ENCODE peak calls at places on chromosomes 7 and 10, in eight cellular contexts. One of them, this sample, is unnamed.

GRCh38 chr7:31782411-31782991 is 95.5 kb downstream of the PPP1R17 start:
- DNase-seq in neuronal stem cell: peak; percentile 39
- DNase-seq in GM23248: peak; percentile 88
- DNase-seq in OCI-LY7: peak; percentile 50
- DNase-seq in endothelial cell of umbilical vein: peak; percentile 69
- DNase-seq in hepatocyte: peak; percentile 76
- DNase-seq in IMR-90: peak; percentile 77
- DNase-seq in osteoblast: peak; percentile 76
- DNase-seq in this sample: peak; percentile 79

GRCh38 chr7:5390918-5391317 is 32.7 kb downstream of the TNRC18 start:
- DNase-seq in neuronal stem cell: no peak
- DNase-seq in GM23248: no peak
- DNase-seq in OCI-LY7: no peak
- DNase-seq in endothelial cell of umbilical vein: no peak
- DNase-seq in hepatocyte: no peak
- DNase-seq in IMR-90: no peak
- DNase-seq in osteoblast: peak; percentile 84
- DNase-seq in this sample: no peak

GRCh38 chr7:13988011-13988410 is 1.5 kb downstream of the ETV1 start:
- DNase-seq in neuronal stem cell: no peak
- DNase-seq in GM23248: peak; percentile 9
- DNase-seq in OCI-LY7: no peak
- DNase-seq in endothelial cell of umbilical vein: peak; percentile 45
- DNase-seq in hepatocyte: peak; percentile 16
- DNase-seq in IMR-90: peak; percentile 77
- DNase-seq in osteoblast: no peak
- DNase-seq in this sample: peak; percentile 38

GRCh38 chr10:87845624-87846377 is 17.5 kb downstream of the KLLN start:
- DNase-seq in neuronal stem cell: no peak
- DNase-seq in GM23248: peak; percentile 41
- DNase-seq in OCI-LY7: no peak
- DNase-seq in endothelial cell of umbilical vein: no peak
- DNase-seq in hepatocyte: peak; percentile 37
- DNase-seq in IMR-90: peak; percentile 97
- DNase-seq in osteoblast: no peak
- DNase-seq in this sample: peak; percentile 24

GRCh38 chr10:125633517-125633999 is 49.4 kb downstream of the TEX36 start:
- DNase-seq in neuronal stem cell: no peak
- DNase-seq in GM23248: no peak
- DNase-seq in OCI-LY7: no peak
- DNase-seq in endothelial cell of umbilical vein: peak; percentile 75
- DNase-seq in hepatocyte: no peak
- DNase-seq in IMR-90: no peak
- DNase-seq in osteoblast: no peak
- DNase-seq in this sample: no peak

GRCh38 chr7:100053201-100053600 is 3.6 kb downstream of the ZSCAN21 start:
- DNase-seq in neuronal stem cell: no peak
- DNase-seq in GM23248: peak; percentile 88
- DNase-seq in OCI-LY7: peak; percentile 69
- DNase-seq in endothelial cell of umbilical vein: peak; percentile 86
- DNase-seq in hepatocyte: peak; percentile 69
- DNase-seq in IMR-90: peak; percentile 86
- DNase-seq in osteoblast: peak; percentile 93
- DNase-seq in this sample: peak; percentile 23

GRCh38 chr10:22345301-22346086 is at the start of gene SPAG6:
- DNase-seq in neuronal stem cell: peak; percentile 51
- DNase-seq in GM23248: peak; percentile 33
- DNase-seq in OCI-LY7: no peak
- DNase-seq in endothelial cell of umbilical vein: no peak
- DNase-seq in hepatocyte: peak; percentile 73
- DNase-seq in IMR-90: no peak
- DNase-seq in osteoblast: no peak
- DNase-seq in this sample: peak; percentile 90

GRCh38 chr10:120184547-120185337 is 272.3 kb upstream of the PLPP4 start:
- DNase-seq in neuronal stem cell: no peak
- DNase-seq in GM23248: no peak
- DNase-seq in OCI-LY7: no peak
- DNase-seq in endothelial cell of umbilical vein: no peak
- DNase-seq in hepatocyte: no peak
- DNase-seq in IMR-90: no peak
- DNase-seq in osteoblast: no peak
- DNase-seq in this sample: peak; percentile 40

GRCh38 chr7:139230078-139230477 is 959 bp upstream of the UBN2 start:
- DNase-seq in neuronal stem cell: no peak
- DNase-seq in GM23248: no peak
- DNase-seq in OCI-LY7: no peak
- DNase-seq in endothelial cell of umbilical vein: no peak
- DNase-seq in hepatocyte: peak; percentile 5
- DNase-seq in IMR-90: no peak
- DNase-seq in osteoblast: peak; percentile 23
- DNase-seq in this sample: no peak

GRCh38 chr10:21757601-21757901 is 223.5 kb downstream of the MLLT10 start:
- DNase-seq in neuronal stem cell: no peak
- DNase-seq in GM23248: no peak
- DNase-seq in OCI-LY7: no peak
- DNase-seq in endothelial cell of umbilical vein: no peak
- DNase-seq in hepatocyte: no peak
- DNase-seq in IMR-90: no peak
- DNase-seq in osteoblast: peak; percentile 73
- DNase-seq in this sample: peak; percentile 38

GRCh38 chr7:52273685-52274610 is 761.5 kb upstream of the POM121L12 start:
- DNase-seq in neuronal stem cell: no peak
- DNase-seq in GM23248: no peak
- DNase-seq in OCI-LY7: no peak
- DNase-seq in endothelial cell of umbilical vein: no peak
- DNase-seq in hepatocyte: no peak
- DNase-seq in IMR-90: no peak
- DNase-seq in osteoblast: no peak
- DNase-seq in this sample: no peak

GRCh38 chr7:98472391-98473002 is 71.6 kb upstream of the BAIAP2L1 start:
- DNase-seq in neuronal stem cell: no peak
- DNase-seq in GM23248: no peak
- DNase-seq in OCI-LY7: no peak
- DNase-seq in endothelial cell of umbilical vein: no peak
- DNase-seq in hepatocyte: peak; percentile 13
- DNase-seq in IMR-90: no peak
- DNase-seq in osteoblast: no peak
- DNase-seq in this sample: no peak

GRCh38 chr10:4033341-4033896 is 248.4 kb upstream of the KLF6 start:
- DNase-seq in neuronal stem cell: no peak
- DNase-seq in GM23248: no peak
- DNase-seq in OCI-LY7: no peak
- DNase-seq in endothelial cell of umbilical vein: no peak
- DNase-seq in hepatocyte: no peak
- DNase-seq in IMR-90: peak; percentile 42
- DNase-seq in osteoblast: no peak
- DNase-seq in this sample: no peak

GRCh38 chr7:76514926-76515325 is 4.6 kb downstream of the UPK3B start:
- DNase-seq in neuronal stem cell: no peak
- DNase-seq in GM23248: no peak
- DNase-seq in OCI-LY7: no peak
- DNase-seq in endothelial cell of umbilical vein: no peak
- DNase-seq in hepatocyte: no peak
- DNase-seq in IMR-90: no peak
- DNase-seq in osteoblast: peak; percentile 31
- DNase-seq in this sample: peak; percentile 1

GRCh38 chr10:133442191-133442966 is 11.4 kb upstream of the SCART1 start:
- DNase-seq in neuronal stem cell: no peak
- DNase-seq in GM23248: no peak
- DNase-seq in OCI-LY7: no peak
- DNase-seq in endothelial cell of umbilical vein: no peak
- DNase-seq in hepatocyte: peak; percentile 3
- DNase-seq in IMR-90: no peak
- DNase-seq in osteoblast: peak; percentile 82
- DNase-seq in this sample: no peak

GRCh38 chr10:47022311-47023131 is 111.3 kb downstream of the PTPN20 start:
- DNase-seq in neuronal stem cell: no peak
- DNase-seq in GM23248: no peak
- DNase-seq in OCI-LY7: no peak
- DNase-seq in endothelial cell of umbilical vein: no peak
- DNase-seq in hepatocyte: no peak
- DNase-seq in IMR-90: no peak
- DNase-seq in osteoblast: peak; percentile 81
- DNase-seq in this sample: no peak

GRCh38 chr10:109894516-109894915 is 28.8 kb downstream of the XPNPEP1 start:
- DNase-seq in neuronal stem cell: no peak
- DNase-seq in GM23248: peak; percentile 83
- DNase-seq in OCI-LY7: no peak
- DNase-seq in endothelial cell of umbilical vein: peak; percentile 80
- DNase-seq in hepatocyte: no peak
- DNase-seq in IMR-90: peak; percentile 88
- DNase-seq in osteoblast: no peak
- DNase-seq in this sample: no peak

GRCh38 chr7:94394058-94394398 is 667 bp upstream of the COL1A2 start:
- DNase-seq in neuronal stem cell: no peak
- DNase-seq in GM23248: peak; percentile 88
- DNase-seq in OCI-LY7: no peak
- DNase-seq in endothelial cell of umbilical vein: no peak
- DNase-seq in hepatocyte: peak; percentile 74
- DNase-seq in IMR-90: peak; percentile 69
- DNase-seq in osteoblast: no peak
- DNase-seq in this sample: no peak

DNA sequence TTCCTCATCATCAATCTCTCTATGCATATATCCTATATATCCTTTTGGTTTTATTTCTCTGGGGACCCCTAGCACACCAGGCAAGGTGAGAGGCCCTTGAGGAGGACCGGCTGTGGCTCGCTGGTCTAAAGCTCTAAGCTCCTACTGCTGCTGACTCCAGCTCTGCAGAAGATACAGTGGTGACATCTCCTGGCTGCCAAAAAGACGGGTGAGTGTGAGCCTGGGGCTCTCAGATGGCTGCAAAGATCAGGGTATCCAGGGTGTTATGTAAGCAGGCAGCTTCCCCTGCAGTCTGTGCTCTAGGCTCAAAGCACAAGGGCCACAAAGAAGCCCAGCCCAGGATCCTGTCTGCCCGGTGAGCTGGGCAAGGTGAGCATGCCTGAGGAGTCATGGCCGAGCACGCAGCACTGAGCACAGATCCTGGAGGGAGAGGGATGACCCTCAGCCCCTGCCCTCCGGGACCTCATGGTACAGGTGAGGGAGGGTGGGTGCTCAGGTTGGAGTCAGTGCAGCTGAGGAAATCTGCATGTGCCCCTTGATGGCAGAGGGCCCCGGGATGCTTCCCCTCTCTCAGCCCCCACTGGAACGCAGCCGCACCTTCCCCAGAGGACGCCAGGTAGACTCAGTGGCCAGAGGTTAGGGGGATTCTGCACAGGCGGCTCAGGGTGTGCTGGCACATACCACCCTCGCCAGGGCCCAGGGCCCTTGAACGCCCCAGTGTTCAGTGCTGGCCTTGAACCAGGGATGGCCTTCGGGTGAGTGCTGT is 95.4 kb upstream of the INSIG1 start:
- DNase-seq in neuronal stem cell: no peak
- DNase-seq in GM23248: no peak
- DNase-seq in OCI-LY7: no peak
- DNase-seq in endothelial cell of umbilical vein: no peak
- DNase-seq in hepatocyte: no peak
- DNase-seq in IMR-90: no peak
- DNase-seq in osteoblast: peak; percentile 76
- DNase-seq in this sample: no peak
- H3K4me3 ChIP-seq in neuronal stem cell: no peak overlapping the region
- H3K4me3 ChIP-seq in GM23248: no peak overlapping the region
- H3K4me3 ChIP-seq in OCI-LY7: no peak overlapping the region
- H3K4me3 ChIP-seq in endothelial cell of umbilical vein: no peak overlapping the region
- H3K4me3 ChIP-seq in hepatocyte: no peak overlapping the region
- H3K4me3 ChIP-seq in IMR-90: no peak overlapping the region
- H3K4me3 ChIP-seq in osteoblast: no peak overlapping the region
- H3K4me3 ChIP-seq in this sample: no peak overlapping the region

GRCh38 chr10:59880976-59881510 is 25.3 kb downstream of the CCDC6 start:
- DNase-seq in neuronal stem cell: no peak
- DNase-seq in GM23248: no peak
- DNase-seq in OCI-LY7: no peak
- DNase-seq in endothelial cell of umbilical vein: no peak
- DNase-seq in hepatocyte: no peak
- DNase-seq in IMR-90: no peak
- DNase-seq in osteoblast: no peak
- DNase-seq in this sample: no peak
- H2AFZ ChIP-seq in neuronal stem cell: no peak overlapping the region
- H2AFZ ChIP-seq in GM23248: no peak overlapping the region
- H2AFZ ChIP-seq in OCI-LY7: no peak overlapping the region
- H2AFZ ChIP-seq in endothelial cell of umbilical vein: no peak overlapping the region
- H2AFZ ChIP-seq in hepatocyte: no peak overlapping the region
- H2AFZ ChIP-seq in IMR-90: no peak overlapping the region
- H2AFZ ChIP-seq in osteoblast: no peak overlapping the region
- H2AFZ ChIP-seq in this sample: no peak overlapping the region

DNA sequence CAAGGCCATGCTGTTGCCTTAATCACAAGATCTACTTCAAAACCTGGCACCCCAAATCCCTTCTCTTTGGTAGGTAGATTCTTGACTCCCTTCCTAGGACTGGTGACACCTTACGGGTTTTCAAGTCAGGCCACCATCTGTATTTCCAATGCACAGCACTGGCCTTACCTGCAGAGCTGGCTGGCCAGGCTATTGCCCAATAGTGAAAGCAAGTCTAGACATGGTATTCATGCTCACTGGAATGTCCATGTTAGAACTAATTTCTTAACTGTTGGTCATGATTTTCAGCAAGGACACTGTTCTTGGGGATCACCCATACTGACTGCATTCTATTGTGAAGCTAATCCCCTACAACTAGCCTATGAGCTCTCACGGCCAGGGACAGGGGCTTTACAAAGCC is 313.1 kb upstream of the RNF32 start:
- DNase-seq in neuronal stem cell: no peak
- DNase-seq in GM23248: no peak
- DNase-seq in OCI-LY7: no peak
- DNase-seq in endothelial cell of umbilical vein: no peak
- DNase-seq in hepatocyte: no peak
- DNase-seq in IMR-90: no peak
- DNase-seq in osteoblast: no peak
- DNase-seq in this sample: no peak
- H3K36me3 ChIP-seq in neuronal stem cell: no peaks in the 10 kb centered on the region
- H3K36me3 ChIP-seq in GM23248: no peaks in the 10 kb centered on the region
- H3K36me3 ChIP-seq in OCI-LY7: no peaks in the 10 kb centered on the region
- H3K36me3 ChIP-seq in endothelial cell of umbilical vein: no peaks in the 10 kb centered on the region
- H3K36me3 ChIP-seq in hepatocyte: no peaks in the 10 kb centered on the region
- H3K36me3 ChIP-seq in IMR-90: no peaks in the 10 kb centered on the region
- H3K36me3 ChIP-seq in osteoblast: no peaks in the 10 kb centered on the region
- H3K36me3 ChIP-seq in this sample: no peaks in the 10 kb centered on the region

DNA sequence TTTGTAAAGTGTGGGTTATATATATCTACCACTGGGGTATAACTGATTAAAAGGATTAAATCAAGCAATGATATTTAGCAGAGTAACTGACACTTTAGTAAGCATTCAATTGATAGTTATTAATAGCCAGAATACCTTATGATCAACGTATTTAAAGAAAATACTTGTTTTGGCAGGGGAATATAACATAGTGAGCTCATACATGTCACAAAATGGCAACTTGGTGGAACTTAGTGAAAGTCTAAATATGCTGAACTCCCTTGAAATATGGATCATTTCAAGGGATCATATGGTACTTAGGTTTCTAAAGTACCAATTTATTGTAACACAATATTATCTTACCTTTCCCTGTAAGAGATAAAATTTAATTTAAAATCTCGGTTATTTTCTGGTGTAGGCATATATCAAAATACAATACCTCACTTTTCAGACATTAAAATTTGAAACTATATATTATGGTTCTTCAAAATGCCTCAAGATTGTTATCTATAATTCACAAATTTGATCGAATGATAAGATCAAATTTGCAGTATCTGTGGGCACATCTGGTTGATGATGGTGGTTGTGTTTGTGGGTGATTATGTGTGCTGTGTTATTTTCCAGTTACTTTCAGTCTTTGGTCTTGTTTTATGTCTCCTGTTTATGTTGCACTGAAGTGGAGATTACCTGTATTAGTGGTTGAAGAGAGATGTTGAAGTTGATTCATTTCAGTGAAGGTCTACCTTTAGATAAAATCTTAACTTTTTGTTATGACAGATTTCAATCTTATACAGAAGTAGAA is 5.2 kb downstream of the ARL4A start:
- DNase-seq in neuronal stem cell: no peak
- DNase-seq in GM23248: no peak
- DNase-seq in OCI-LY7: no peak
- DNase-seq in endothelial cell of umbilical vein: peak; percentile 17
- DNase-seq in hepatocyte: no peak
- DNase-seq in IMR-90: no peak
- DNase-seq in osteoblast: no peak
- DNase-seq in this sample: no peak
- H3K4me3 ChIP-seq in neuronal stem cell: no peak overlapping the region
- H3K4me3 ChIP-seq in GM23248: no peak overlapping the region
- H3K4me3 ChIP-seq in OCI-LY7: no peak overlapping the region
- H3K4me3 ChIP-seq in endothelial cell of umbilical vein: no peak overlapping the region
- H3K4me3 ChIP-seq in hepatocyte: no peak overlapping the region
- H3K4me3 ChIP-seq in IMR-90: no peak overlapping the region
- H3K4me3 ChIP-seq in osteoblast: no peak overlapping the region
- H3K4me3 ChIP-seq in this sample: no peak overlapping the region

This sample was measured in neural progenitor cell.